ENCODE peak calls at places on chromosomes 13 and 19, in seven cellular contexts. One of them, this sample, is unnamed.

GRCh38 chr13:98556968-98557591 is 19.8 kb downstream of the STK24 start:
- DNase-seq in coronary artery: no peak
- DNase-seq in fibroblast of mammary gland: no peak
- DNase-seq in body of pancreas: no peak
- DNase-seq in HFF-Myc: no peak
- DNase-seq in breast epithelium: no peak
- DNase-seq in upper lobe of right lung: no peak
- DNase-seq in this sample: no peak

GRCh38 chr13:48818495-48818961 is 157.2 kb upstream of the FNDC3A start:
- DNase-seq in coronary artery: no peak
- DNase-seq in fibroblast of mammary gland: peak
- DNase-seq in body of pancreas: no peak
- DNase-seq in HFF-Myc: peak
- DNase-seq in breast epithelium: no peak
- DNase-seq in upper lobe of right lung: no peak
- DNase-seq in this sample: no peak

GRCh38 chr19:45897413-45897812 is 5.0 kb downstream of the MYPOP start:
- DNase-seq in coronary artery: no peak
- DNase-seq in fibroblast of mammary gland: no peak
- DNase-seq in body of pancreas: no peak
- DNase-seq in HFF-Myc: no peak
- DNase-seq in breast epithelium: no peak
- DNase-seq in upper lobe of right lung: no peak
- DNase-seq in this sample: no peak

GRCh38 chr19:47109541-47110375 is 3.8 kb downstream of the ZC3H4 start:
- DNase-seq in coronary artery: no peak
- DNase-seq in fibroblast of mammary gland: peak
- DNase-seq in body of pancreas: no peak
- DNase-seq in HFF-Myc: peak
- DNase-seq in breast epithelium: no peak
- DNase-seq in upper lobe of right lung: no peak
- DNase-seq in this sample: no peak

GRCh38 chr13:26616126-26616525 is 58.6 kb downstream of the WASF3 start:
- DNase-seq in coronary artery: no peak
- DNase-seq in fibroblast of mammary gland: peak
- DNase-seq in body of pancreas: no peak
- DNase-seq in HFF-Myc: no peak
- DNase-seq in breast epithelium: no peak
- DNase-seq in upper lobe of right lung: no peak
- DNase-seq in this sample: no peak

GRCh38 chr13:105587786-105588185 is 947.7 kb downstream of the EFNB2 start:
- DNase-seq in coronary artery: no peak
- DNase-seq in fibroblast of mammary gland: no peak
- DNase-seq in body of pancreas: no peak
- DNase-seq in HFF-Myc: no peak
- DNase-seq in breast epithelium: no peak
- DNase-seq in upper lobe of right lung: no peak
- DNase-seq in this sample: no peak

GRCh38 chr19:32287811-32288227 is 57.6 kb upstream of the ZNF507 start:
- DNase-seq in coronary artery: no peak
- DNase-seq in fibroblast of mammary gland: peak
- DNase-seq in body of pancreas: peak
- DNase-seq in HFF-Myc: peak
- DNase-seq in breast epithelium: no peak
- DNase-seq in upper lobe of right lung: peak
- DNase-seq in this sample: peak

GRCh38 chr13:99884913-99885312 is 86.7 kb downstream of the ZIC5 start:
- DNase-seq in coronary artery: no peak
- DNase-seq in fibroblast of mammary gland: no peak
- DNase-seq in body of pancreas: no peak
- DNase-seq in HFF-Myc: no peak
- DNase-seq in breast epithelium: no peak
- DNase-seq in upper lobe of right lung: no peak
- DNase-seq in this sample: no peak

GRCh38 chr19:16795731-16796130 is 33.5 kb upstream of the SIN3B start:
- DNase-seq in coronary artery: no peak
- DNase-seq in fibroblast of mammary gland: no peak
- DNase-seq in body of pancreas: no peak
- DNase-seq in HFF-Myc: no peak
- DNase-seq in breast epithelium: no peak
- DNase-seq in upper lobe of right lung: no peak
- DNase-seq in this sample: no peak

GRCh38 chr19:46384396-46384795 is 29.0 kb downstream of the CCDC8 start:
- DNase-seq in coronary artery: peak
- DNase-seq in fibroblast of mammary gland: no peak
- DNase-seq in body of pancreas: peak
- DNase-seq in HFF-Myc: no peak
- DNase-seq in breast epithelium: no peak
- DNase-seq in upper lobe of right lung: peak
- DNase-seq in this sample: no peak

GRCh38 chr13:43787518-43787891 is 733 bp upstream of the ENOX1 start:
- DNase-seq in coronary artery: no peak
- DNase-seq in fibroblast of mammary gland: no peak
- DNase-seq in body of pancreas: no peak
- DNase-seq in HFF-Myc: no peak
- DNase-seq in breast epithelium: no peak
- DNase-seq in upper lobe of right lung: no peak
- DNase-seq in this sample: no peak

GRCh38 chr13:39577833-39578232 is 25.2 kb downstream of the LHFPL6 start:
- DNase-seq in coronary artery: no peak
- DNase-seq in fibroblast of mammary gland: no peak
- DNase-seq in body of pancreas: no peak
- DNase-seq in HFF-Myc: no peak
- DNase-seq in breast epithelium: no peak
- DNase-seq in upper lobe of right lung: no peak
- DNase-seq in this sample: no peak

GRCh38 chr13:97535619-97536018 is 101.7 kb downstream of the RAP2A start:
- DNase-seq in coronary artery: no peak
- DNase-seq in fibroblast of mammary gland: peak
- DNase-seq in body of pancreas: no peak
- DNase-seq in HFF-Myc: no peak
- DNase-seq in breast epithelium: no peak
- DNase-seq in upper lobe of right lung: no peak
- DNase-seq in this sample: no peak

GRCh38 chr19:2619076-2619475 is 83.4 kb downstream of the GNG7 start:
- DNase-seq in coronary artery: no peak
- DNase-seq in fibroblast of mammary gland: no peak
- DNase-seq in body of pancreas: no peak
- DNase-seq in HFF-Myc: no peak
- DNase-seq in breast epithelium: no peak
- DNase-seq in upper lobe of right lung: no peak
- DNase-seq in this sample: no peak
- H3K4me3 ChIP-seq in coronary artery: no peak
- H3K4me3 ChIP-seq in fibroblast of mammary gland: no peak
- H3K4me3 ChIP-seq in body of pancreas: no peak
- H3K4me3 ChIP-seq in HFF-Myc: no peak
- H3K4me3 ChIP-seq in breast epithelium: no peak
- H3K4me3 ChIP-seq in upper lobe of right lung: no peak
- H3K4me3 ChIP-seq in this sample: no peak

DNA sequence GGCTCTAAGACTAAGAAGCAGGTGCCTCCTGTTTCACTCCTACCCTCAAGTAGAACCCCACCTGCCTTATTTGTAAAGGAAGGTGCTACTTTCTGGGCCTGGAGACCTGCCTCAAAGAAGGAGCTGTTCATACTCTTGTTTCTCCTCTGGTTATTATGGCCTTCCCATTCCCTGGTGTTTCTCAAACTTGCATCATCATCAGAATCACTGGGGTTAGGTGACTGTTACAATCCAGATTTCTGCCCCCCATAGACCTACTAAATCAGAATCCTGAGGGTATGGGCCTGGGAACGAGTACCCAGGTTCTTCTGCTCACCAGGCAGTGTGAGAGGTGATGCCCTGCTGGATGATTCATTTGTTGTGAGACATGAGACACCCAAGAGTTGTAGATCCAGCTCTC is 18.4 kb downstream of the SAMD4B start:
- DNase-seq in coronary artery: no peak
- DNase-seq in fibroblast of mammary gland: no peak
- DNase-seq in body of pancreas: no peak
- DNase-seq in HFF-Myc: no peak
- DNase-seq in breast epithelium: no peak
- DNase-seq in upper lobe of right lung: no peak
- DNase-seq in this sample: no peak
- TF ChIP-seq CTCF in coronary artery: no peak
- TF ChIP-seq CTCF in fibroblast of mammary gland: no peak
- TF ChIP-seq CTCF in body of pancreas: no peak
- TF ChIP-seq CTCF in HFF-Myc: no peak
- TF ChIP-seq CTCF in breast epithelium: no peak
- TF ChIP-seq CTCF in upper lobe of right lung: no peak
- TF ChIP-seq CTCF in this sample: no peak

GRCh38 chr13:33508060-33508459 is 222.5 kb upstream of the STARD13 start:
- DNase-seq in coronary artery: no peak
- DNase-seq in fibroblast of mammary gland: no peak
- DNase-seq in body of pancreas: no peak
- DNase-seq in HFF-Myc: no peak
- DNase-seq in breast epithelium: no peak
- DNase-seq in upper lobe of right lung: no peak
- DNase-seq in this sample: no peak

GRCh38 chr13:33510350-33510749 is 224.8 kb upstream of the STARD13 start:
- DNase-seq in coronary artery: no peak
- DNase-seq in fibroblast of mammary gland: no peak
- DNase-seq in body of pancreas: no peak
- DNase-seq in HFF-Myc: no peak
- DNase-seq in breast epithelium: no peak
- DNase-seq in upper lobe of right lung: no peak
- DNase-seq in this sample: no peak

GRCh38 chr13:33512880-33513554 is 227.5 kb upstream of the STARD13 start:
- DNase-seq in coronary artery: no peak
- DNase-seq in fibroblast of mammary gland: no peak
- DNase-seq in body of pancreas: no peak
- DNase-seq in HFF-Myc: peak
- DNase-seq in breast epithelium: no peak
- DNase-seq in upper lobe of right lung: no peak
- DNase-seq in this sample: no peak

GRCh38 chr13:33514362-33514761 is 228.8 kb upstream of the STARD13 start:
- DNase-seq in coronary artery: no peak
- DNase-seq in fibroblast of mammary gland: no peak
- DNase-seq in body of pancreas: no peak
- DNase-seq in HFF-Myc: no peak
- DNase-seq in breast epithelium: no peak
- DNase-seq in upper lobe of right lung: no peak
- DNase-seq in this sample: no peak

GRCh38 chr13:33509642-33510229 is 224.2 kb upstream of the STARD13 start:
- DNase-seq in coronary artery: peak
- DNase-seq in fibroblast of mammary gland: peak
- DNase-seq in body of pancreas: no peak
- DNase-seq in HFF-Myc: no peak
- DNase-seq in breast epithelium: no peak
- DNase-seq in upper lobe of right lung: no peak
- DNase-seq in this sample: no peak
- H3K4me3 ChIP-seq in coronary artery: peak
- H3K4me3 ChIP-seq in fibroblast of mammary gland: no peak
- H3K4me3 ChIP-seq in body of pancreas: no peak
- H3K4me3 ChIP-seq in HFF-Myc: no peak
- H3K4me3 ChIP-seq in breast epithelium: no peak
- H3K4me3 ChIP-seq in upper lobe of right lung: no peak
- H3K4me3 ChIP-seq in this sample: no peak

GRCh38 chr13:110714798-110715394 is 1.4 kb downstream of the ING1 start:
- DNase-seq in coronary artery: no peak
- DNase-seq in fibroblast of mammary gland: peak
- DNase-seq in body of pancreas: peak
- DNase-seq in HFF-Myc: no peak
- DNase-seq in breast epithelium: peak
- DNase-seq in upper lobe of right lung: peak
- DNase-seq in this sample: no peak
- TF ChIP-seq CTCF in coronary artery: no peak
- TF ChIP-seq CTCF in fibroblast of mammary gland: peak
- TF ChIP-seq CTCF in body of pancreas: no peak
- TF ChIP-seq CTCF in HFF-Myc: no peak
- TF ChIP-seq CTCF in breast epithelium: no peak
- TF ChIP-seq CTCF in upper lobe of right lung: no peak
- TF ChIP-seq CTCF in this sample: no peak

DNA sequence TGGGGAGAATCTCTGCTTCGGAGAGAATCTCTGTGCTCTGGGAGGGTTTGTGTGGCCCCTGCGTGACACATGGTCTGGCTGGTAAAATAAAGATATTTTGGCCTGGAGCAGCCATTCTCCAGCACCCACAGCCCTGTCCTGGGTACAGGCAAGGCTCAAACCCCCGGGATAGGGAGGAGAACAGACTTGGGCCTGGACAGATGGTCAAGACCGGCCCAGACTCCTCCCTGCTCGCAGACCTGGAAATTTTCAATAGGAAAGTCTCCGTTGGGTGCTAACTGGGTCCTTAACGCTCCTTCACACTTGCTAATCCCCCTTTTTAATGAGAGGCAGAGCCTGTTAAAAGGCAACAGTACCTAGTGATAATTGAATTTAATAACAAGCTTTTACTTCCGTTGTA is 2.5 kb downstream of the PALM start:
- DNase-seq in coronary artery: no peak
- DNase-seq in fibroblast of mammary gland: no peak
- DNase-seq in body of pancreas: no peak
- DNase-seq in HFF-Myc: no peak
- DNase-seq in breast epithelium: no peak
- DNase-seq in upper lobe of right lung: no peak
- DNase-seq in this sample: no peak
- H3K4me3 ChIP-seq in coronary artery: no peak
- H3K4me3 ChIP-seq in fibroblast of mammary gland: no peak
- H3K4me3 ChIP-seq in body of pancreas: no peak
- H3K4me3 ChIP-seq in HFF-Myc: no peak
- H3K4me3 ChIP-seq in breast epithelium: no peak
- H3K4me3 ChIP-seq in upper lobe of right lung: no peak
- H3K4me3 ChIP-seq in this sample: no peak

DNA sequence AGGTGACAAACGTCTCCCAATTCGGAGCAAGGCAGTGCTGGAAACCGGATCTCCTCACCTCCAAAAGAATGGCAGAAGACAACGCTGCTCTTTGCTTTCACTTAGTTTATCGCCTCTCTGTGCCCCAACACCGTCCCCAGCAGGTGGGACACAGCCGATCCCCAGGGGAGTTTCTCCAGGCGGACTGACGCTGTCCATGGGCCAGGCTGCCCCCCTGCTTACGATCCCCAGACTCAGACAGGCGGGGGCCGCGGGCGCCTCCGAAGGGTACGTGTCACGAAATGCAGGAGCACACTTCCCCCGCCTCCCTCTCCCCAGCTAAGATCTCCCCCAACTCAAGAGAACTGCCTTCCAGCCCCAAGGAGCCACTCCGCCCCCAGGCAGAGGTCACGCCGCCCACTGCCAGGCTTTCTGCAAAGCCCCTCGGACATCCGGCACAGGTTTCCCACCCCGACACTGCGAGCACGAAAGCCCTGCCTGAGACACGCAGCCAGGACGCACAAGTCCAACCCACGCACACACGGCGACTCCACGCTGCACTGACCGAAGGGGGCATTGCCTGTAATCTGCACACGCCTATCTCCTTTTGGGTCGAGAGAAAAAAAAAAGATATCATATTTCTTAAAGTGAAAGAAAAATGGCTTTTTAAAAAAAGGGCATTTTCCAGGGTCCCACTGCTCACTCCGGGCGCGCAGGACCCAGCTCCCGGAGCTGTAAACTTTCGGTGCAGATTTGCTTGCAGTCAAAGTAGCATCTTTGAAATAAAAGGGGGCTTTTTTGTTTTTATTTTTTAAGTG is 1.9 kb downstream of the SPRY2 start:
- DNase-seq in coronary artery: peak
- DNase-seq in fibroblast of mammary gland: peak
- DNase-seq in body of pancreas: peak
- DNase-seq in HFF-Myc: no peak
- DNase-seq in breast epithelium: peak
- DNase-seq in upper lobe of right lung: peak
- DNase-seq in this sample: no peak
- TF ChIP-seq CTCF in coronary artery: no peak
- TF ChIP-seq CTCF in fibroblast of mammary gland: peak
- TF ChIP-seq CTCF in body of pancreas: no peak
- TF ChIP-seq CTCF in HFF-Myc: peak
- TF ChIP-seq CTCF in breast epithelium: no peak
- TF ChIP-seq CTCF in upper lobe of right lung: peak
- TF ChIP-seq CTCF in this sample: peak

GRCh38 chr13:45276887-45277286 is 64.1 kb downstream of the TPT1 start:
- DNase-seq in coronary artery: no peak
- DNase-seq in fibroblast of mammary gland: no peak
- DNase-seq in body of pancreas: no peak
- DNase-seq in HFF-Myc: no peak
- DNase-seq in breast epithelium: no peak
- DNase-seq in upper lobe of right lung: no peak
- DNase-seq in this sample: no peak
- H3K4me3 ChIP-seq in coronary artery: no peak
- H3K4me3 ChIP-seq in fibroblast of mammary gland: no peak
- H3K4me3 ChIP-seq in body of pancreas: no peak
- H3K4me3 ChIP-seq in HFF-Myc: no peak
- H3K4me3 ChIP-seq in breast epithelium: no peak
- H3K4me3 ChIP-seq in upper lobe of right lung: no peak
- H3K4me3 ChIP-seq in this sample: no peak